ENCODE peak calls at places on chromosomes 6 and 20, in eight cellular contexts. K, Q, O, I, W, F, V and G are unnamed samples.

GRCh38 chr6:169986848-169987498 is 235.6 kb downstream of the ERMARD start:
- DNase-seq in V (no peak), O (no peak), F (no peak), Q (no peak), K (no peak), W (no peak), I (no peak), G (no peak)

GRCh38 chr6:85015396-85015990 is 251.1 kb upstream of the TBX18 start:
- DNase-seq in W (peak), I (peak), Q (peak), F (no peak), O (peak), V (peak), K (peak), G (peak)

GRCh38 chr20:36613974-36614373 is 8.4 kb downstream of the RAB5IF start:
- DNase-seq in O (no peak), F (peak), V (no peak), Q (no peak), I (no peak), W (peak), K (no peak), G (peak)

GRCh38 chr20:49210101-49210749 is 9.0 kb upstream of the DDX27 start:
- DNase-seq in K (no peak), W (no peak), O (no peak), I (no peak), F (no peak), Q (no peak), V (no peak), G (no peak)

GRCh38 chr20:25277941-25278521 is 30.1 kb downstream of the PYGB start:
- DNase-seq in Q (no peak), O (no peak), I (no peak), F (no peak), V (no peak), W (no peak), K (no peak), G (no peak)

GRCh38 chr6:37897819-37898534 is 78.5 kb downstream of the ZFAND3 start:
- DNase-seq in Q (no peak), K (no peak), F (no peak), V (no peak), W (no peak), I (no peak), O (no peak), G (no peak)

GRCh38 chr6:15063253-15063853 is 182.5 kb upstream of the JARID2 start:
- DNase-seq in F (peak), O (no peak), I (peak), W (no peak), Q (peak), V (no peak), K (no peak), G (no peak)

GRCh38 chr6:4472953-4473642 is 303.1 kb upstream of the CDYL start:
- DNase-seq in Q (no peak), F (no peak), V (no peak), K (no peak), W (no peak), O (no peak), I (no peak), G (no peak)

GRCh38 chr20:8853805-8854338 is 215.0 kb upstream of the PLCB4 start:
- DNase-seq in V (peak), W (peak), I (peak), K (peak), O (peak), Q (peak), F (peak), G (peak)

DNA sequence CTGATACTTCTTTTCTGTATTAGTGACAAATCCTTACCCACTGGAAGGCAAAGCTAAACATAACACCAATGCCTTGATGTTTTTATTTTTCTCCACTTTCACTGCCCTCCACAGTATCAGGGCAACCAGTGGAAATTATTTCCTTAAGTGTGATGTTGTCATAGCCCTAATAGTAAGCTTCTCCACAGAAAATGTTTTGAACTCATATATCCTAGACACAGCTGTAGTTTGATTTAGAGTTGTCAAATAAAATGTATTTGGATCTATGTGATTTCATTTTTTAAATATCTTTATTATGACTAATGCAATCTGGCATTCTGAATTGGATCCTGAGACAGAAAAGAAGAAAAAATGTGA is 70.9 kb upstream of the UFL1 start:
- DNase-seq in F (no peak), V (no peak), Q (no peak), W (peak), K (no peak), O (no peak), I (peak), G (no peak)
- TF ChIP-seq CTCF in F (no peak), V (no peak), Q (no peak), W (no peak), K (no peak), O (no peak), I (no peak), G (no peak)

GRCh38 chr20:33556237-33556636 is 66.3 kb downstream of the CBFA2T2 start:
- DNase-seq in I (no peak), O (no peak), K (no peak), W (no peak), Q (no peak), F (no peak), V (no peak), G (no peak)

GRCh38 chr20:33555755-33556154 is 65.9 kb downstream of the CBFA2T2 start:
- DNase-seq in W (no peak), K (no peak), I (no peak), V (no peak), F (no peak), O (no peak), Q (no peak), G (no peak)

GRCh38 chr20:33551778-33552177 is 61.9 kb downstream of the CBFA2T2 start:
- DNase-seq in W (no peak), K (no peak), V (no peak), F (no peak), Q (peak), I (peak), O (no peak), G (no peak)

GRCh38 chr20:33552519-33552918 is 62.6 kb downstream of the CBFA2T2 start:
- DNase-seq in Q (no peak), V (no peak), O (no peak), I (no peak), F (no peak), W (no peak), K (no peak), G (no peak)

DNA sequence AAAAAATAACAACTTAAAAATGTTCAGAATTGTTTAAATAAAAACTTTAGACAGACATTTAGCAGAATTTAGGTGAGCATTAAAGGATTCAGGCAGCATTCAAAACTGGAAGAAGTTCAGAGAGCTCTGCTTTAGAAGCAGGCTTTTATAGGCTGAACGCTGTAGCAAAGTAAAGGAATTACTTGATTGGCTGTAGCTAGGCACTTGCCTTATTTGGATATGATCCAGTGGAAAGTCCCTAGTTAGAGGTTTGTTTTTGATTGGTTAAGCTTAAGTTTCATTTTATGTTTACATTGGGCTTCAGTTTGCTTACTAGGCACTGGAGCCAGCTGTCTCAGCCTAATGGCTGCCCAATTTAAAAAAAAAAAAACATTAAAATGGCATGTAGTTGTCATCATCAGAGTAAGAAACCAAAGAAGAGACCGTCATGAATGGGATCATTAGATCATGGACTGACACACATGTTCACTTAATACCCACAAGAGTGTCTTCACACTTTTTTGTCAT is 65.1 kb downstream of the CBFA2T2 start:
- DNase-seq in O (peak), I (peak), K (no peak), W (peak), F (peak), V (no peak), Q (peak), G (peak)
- H3K9ac ChIP-seq in O (no peak), I (no peak), K (no peak), W (peak), F (no peak), V (no peak), Q (peak), G (no peak)

GRCh38 chr20:56788041-56788670 is 159.1 kb downstream of the TFAP2C start:
- DNase-seq in O (peak), I (peak), F (peak), V (no peak), Q (peak), W (peak), K (no peak), G (no peak)
- H3K4me3 ChIP-seq in O (no peak), I (no peak), F (no peak), V (no peak), Q (no peak), W (peak), K (no peak), G (no peak)

GRCh38 chr20:21554985-21555384 is 41.1 kb upstream of the NKX2-2 start:
- DNase-seq in O (no peak), Q (no peak), V (no peak), F (no peak), K (no peak), W (no peak), I (no peak), G (no peak)

GRCh38 chr20:21555470-21556120 is 41.7 kb upstream of the NKX2-2 start:
- DNase-seq in O (no peak), F (no peak), Q (no peak), V (no peak), I (no peak), K (no peak), W (no peak), G (no peak)

GRCh38 chr20:21554376-21554890 is 40.6 kb upstream of the NKX2-2 start:
- DNase-seq in W (no peak), I (no peak), F (no peak), O (no peak), V (no peak), K (no peak), Q (no peak), G (no peak)

GRCh38 chr20:21557246-21557982 is 43.5 kb upstream of the NKX2-2 start:
- DNase-seq in W (no peak), F (no peak), O (no peak), K (no peak), Q (no peak), I (no peak), V (no peak), G (no peak)

GRCh38 chr20:21556398-21556797 is 42.5 kb upstream of the NKX2-2 start:
- DNase-seq in V (no peak), Q (no peak), W (no peak), F (no peak), O (no peak), K (no peak), I (no peak), G (no peak)
- TF ChIP-seq CTCF in V (no peak), Q (no peak), W (no peak), F (no peak), O (no peak), K (no peak), I (no peak), G (no peak)

GRCh38 chr20:57993738-57994431 is 234.6 kb downstream of the ANKRD60 start:
- DNase-seq in K (no peak), I (peak), F (no peak), Q (no peak), V (no peak), O (no peak), W (peak), G (no peak)

GRCh38 chr20:57990396-57990987 is 238.0 kb downstream of the ANKRD60 start:
- DNase-seq in V (no peak), W (peak), I (peak), K (no peak), Q (no peak), O (no peak), F (peak), G (no peak)

GRCh38 chr20:57988422-57988821 is 240.0 kb downstream of the ANKRD60 start:
- DNase-seq in O (no peak), V (no peak), I (no peak), W (no peak), K (no peak), Q (no peak), F (no peak), G (no peak)

GRCh38 chr20:57988828-57989227 is 239.6 kb downstream of the ANKRD60 start:
- DNase-seq in I (no peak), F (peak), O (no peak), W (no peak), K (no peak), Q (no peak), V (no peak), G (no peak)

DNA sequence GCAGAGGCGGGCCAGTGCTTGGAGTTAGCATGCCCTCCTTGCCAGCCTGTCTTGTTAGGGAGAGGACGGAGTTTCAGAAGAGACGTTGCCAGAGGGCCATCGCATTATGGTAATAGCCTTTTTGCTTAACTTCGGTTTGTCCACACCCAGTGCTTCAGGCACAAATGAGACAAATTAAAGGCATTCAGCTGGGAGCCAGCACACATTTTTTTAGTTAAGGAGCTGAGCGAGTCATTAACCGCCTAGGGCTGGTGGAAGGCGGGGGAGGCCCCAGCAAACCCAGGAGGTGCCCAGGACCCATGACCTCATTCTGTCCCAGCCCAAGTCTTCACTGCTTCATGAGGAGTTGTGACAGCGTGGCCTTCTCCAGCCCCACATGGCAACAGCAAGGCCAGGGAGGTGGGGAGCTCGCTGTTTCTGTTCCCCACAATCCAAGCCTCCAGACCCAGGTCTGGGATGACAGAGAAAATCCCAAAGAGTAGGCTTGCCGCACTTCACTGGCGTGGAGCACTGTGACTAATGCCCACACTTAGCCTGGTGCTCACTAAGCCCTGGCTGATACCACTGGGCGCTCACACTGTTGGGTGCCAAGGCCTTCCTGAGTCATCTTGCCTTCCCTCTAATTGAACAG is 237.1 kb downstream of the ANKRD60 start:
- DNase-seq in V (no peak), O (no peak), K (peak), I (peak), Q (no peak), W (peak), F (peak), G (peak)
- H3K9ac ChIP-seq in V (no peak), O (no peak), K (peak), I (no peak), Q (no peak), W (peak), F (peak), G (peak)

DNA sequence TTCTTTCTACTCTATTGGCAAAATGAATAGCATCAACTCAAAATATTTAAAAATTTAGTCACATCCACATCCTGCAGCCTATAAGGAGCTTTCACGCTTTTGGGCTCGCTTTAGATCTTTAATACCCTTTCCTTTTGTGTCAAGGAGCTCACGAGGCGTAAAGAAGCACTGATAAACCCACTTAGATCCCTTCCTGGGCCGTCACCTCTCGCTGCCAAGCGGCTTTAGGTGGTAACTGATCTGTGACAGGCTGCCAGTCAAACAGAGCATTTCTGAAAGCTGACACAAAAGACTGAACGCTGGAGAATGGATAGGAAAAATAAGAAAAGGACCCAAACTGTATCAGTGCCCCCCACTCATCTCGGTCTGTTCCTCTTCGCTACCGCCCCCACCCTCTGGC is 385.7 kb upstream of the MMS22L start:
- DNase-seq in Q (no peak), V (peak), K (no peak), F (no peak), W (no peak), O (no peak), I (peak), G (no peak)
- H3K4me3 ChIP-seq in Q (no peak), V (no peak), K (no peak), F (no peak), W (no peak), O (no peak), I (peak), G (no peak)

GRCh38 chr6:32637883-32638282 is 677 bp downstream of the HLA-DQA1 start:
- DNase-seq in I (no peak), F (no peak), K (no peak), V (no peak), Q (no peak), W (no peak), O (no peak), G (no peak)

GRCh38 chr6:32637219-32637880 is at the start of gene HLA-DQA1:
- DNase-seq in K (no peak), Q (no peak), I (no peak), V (no peak), F (peak), W (peak), O (no peak), G (no peak)

GRCh38 chr6:32638521-32639219 is 1.5 kb downstream of the HLA-DQA1 start:
- DNase-seq in K (no peak), W (no peak), I (no peak), O (no peak), Q (no peak), F (no peak), V (no peak), G (no peak)

GRCh38 chr6:32639440-32640394 is 2.5 kb downstream of the HLA-DQA1 start:
- DNase-seq in V (no peak), F (no peak), I (no peak), Q (no peak), K (no peak), W (no peak), O (no peak), G (no peak)

GRCh38 chr6:32635526-32636123 is 1.6 kb upstream of the HLA-DQA1 start:
- DNase-seq in Q (no peak), I (no peak), V (no peak), K (no peak), W (no peak), O (no peak), F (peak), G (no peak)
- TF ChIP-seq CTCF in Q (no peak), I (no peak), V (no peak), K (no peak), W (no peak), O (no peak), F (no peak), G (no peak)

GRCh38 chr6:122788663-122789062 is 395 bp upstream of the SMPDL3A start:
- DNase-seq in W (peak), V (no peak), Q (no peak), F (no peak), O (no peak), K (no peak), I (no peak), G (no peak)

GRCh38 chr6:122789862-122790739 is 1.0 kb downstream of the SMPDL3A start:
- DNase-seq in W (peak), V (peak), O (no peak), I (peak), K (peak), Q (peak), F (peak), G (peak)

GRCh38 chr6:122789078-122789861 is at the start of gene SMPDL3A:
- DNase-seq in I (peak), V (peak), Q (peak), O (peak), W (peak), F (peak), K (peak), G (peak)

GRCh38 chr6:122792796-122793195 is 3.7 kb downstream of the SMPDL3A start:
- DNase-seq in W (no peak), O (no peak), F (no peak), V (no peak), K (no peak), Q (peak), I (no peak), G (no peak)

GRCh38 chr6:122790740-122791679 is 2.0 kb downstream of the SMPDL3A start:
- DNase-seq in K (no peak), O (no peak), F (no peak), Q (peak), I (no peak), W (no peak), V (no peak), G (peak)
- H3K9ac ChIP-seq in K (no peak), O (no peak), F (no peak), Q (peak), I (no peak), W (peak), V (no peak), G (no peak)